ENCODE peak calls at places on chromosomes 13 and 19, in five cellular contexts. V is stimulated activated CD4-positive, alpha-beta T cell treated with anti-CD3 and anti-CD28 coated beads, Interleukin-2, amount 100 ng/mL, for 48 hours; T is NCI-H2081 treated with DMSO at 0.1 percent for 48 hours; C is right lobe of liver; B is GM23248. L is an unnamed sample.

GRCh38 chr13:59477011-59477410 is 686.7 kb downstream of the DIAPH3 start:
- DNase-seq in V (no peak), T (no peak), C (no peak), B (peak), L (no peak)

GRCh38 chr19:32457540-32457939 is 52.0 kb downstream of the DPY19L3 start:
- DNase-seq in V (no peak), T (no peak), C (no peak), B (no peak), L (no peak)

GRCh38 chr13:96229356-96229755 is 139.4 kb downstream of the HS6ST3 start:
- DNase-seq in V (no peak), T (no peak), C (no peak), B (peak), L (no peak)

GRCh38 chr19:45613926-45614725 is 12.1 kb upstream of the GPR4 start:
- DNase-seq in V (peak), T (no peak), C (no peak), B (peak), L (no peak)

GRCh38 chr19:44807652-44808462 is 1.0 kb upstream of the BCAM start:
- DNase-seq in V (no peak), T (no peak), C (peak), B (peak), L (no peak)

GRCh38 chr13:99376132-99376531 is 68.9 kb upstream of the GPR183 start:
- DNase-seq in V (no peak), T (no peak), C (peak), B (no peak), L (peak)

GRCh38 chr13:73715910-73716257 is 418.3 kb downstream of the KLF12 start:
- DNase-seq in V (no peak), T (no peak), C (no peak), B (no peak), L (no peak)

GRCh38 chr19:40600086-40600917 is 867 bp upstream of the LTBP4 start:
- DNase-seq in V (no peak), T (no peak), C (no peak), B (no peak), L (no peak)

GRCh38 chr13:78593129-78593528 is 10.2 kb downstream of the POU4F1 start:
- DNase-seq in V (no peak), T (no peak), C (no peak), B (no peak), L (no peak)

GRCh38 chr19:43841990-43842389 is 14.9 kb downstream of the ZNF283 start:
- DNase-seq in V (no peak), T (no peak), C (no peak), B (peak), L (no peak)

GRCh38 chr13:20400774-20401173 is 124.9 kb downstream of the CRYL1 start:
- DNase-seq in V (no peak), T (no peak), C (no peak), B (peak), L (no peak)

GRCh38 chr13:55073000-55073399 is 2044.4 kb downstream of the OLFM4 start:
- DNase-seq in V (no peak), T (no peak), C (no peak), B (no peak), L (no peak)

GRCh38 chr19:46384396-46384795 is 29.0 kb downstream of the CCDC8 start:
- DNase-seq in V (no peak), T (no peak), C (peak), B (no peak), L (no peak)

GRCh38 chr19:21698215-21698614 is 69.2 kb downstream of the ZNF100 start:
- DNase-seq in V (no peak), T (no peak), C (no peak), B (peak), L (no peak)

GRCh38 chr19:29603308-29603707 is 2.8 kb upstream of the POP4 start:
- DNase-seq in V (no peak), T (no peak), C (no peak), B (no peak), L (no peak)

GRCh38 chr19:42508892-42509444 is 19.3 kb downstream of the CEACAM1 start:
- DNase-seq in V (no peak), T (no peak), C (no peak), B (no peak), L (no peak)

GRCh38 chr19:41928754-41929535 is 696 bp upstream of the ERFL start:
- DNase-seq in V (no peak), T (no peak), C (no peak), B (no peak), L (no peak)

GRCh38 chr19:47663435-47663910 is 49.7 kb upstream of the EHD2 start:
- DNase-seq in V (no peak), T (no peak), C (no peak), B (peak), L (no peak)

GRCh38 chr13:99439048-99439447 is 62.2 kb upstream of the TM9SF2 start:
- DNase-seq in V (no peak), T (no peak), C (no peak), B (no peak), L (no peak)

GRCh38 chr19:38733493-38734175 is 10.6 kb downstream of the CAPN12 start:
- DNase-seq in V (no peak), T (no peak), C (peak), B (peak), L (no peak)

L was measured in GM12891.